ENCODE peak calls at places on chromosomes 11 and 22, in five cellular contexts. One of them, this sample, is unnamed.

GRCh38 chr11:44899959-44900358 is 50.7 kb downstream of the TP53I11 start:
- DNase-seq in AG04450: peak; percentile 33
- DNase-seq in H54: peak; percentile 44
- DNase-seq in NCI-H2029: no peak
- DNase-seq in Calu3: peak; percentile 44
- DNase-seq in this sample: peak; percentile 25

GRCh38 chr11:2688381-2689231 is 11.2 kb downstream of the KCNQ1OT1 start:
- DNase-seq in NCI-H2029: no peak
- DNase-seq in AG04450: no peak
- DNase-seq in H54: no peak
- DNase-seq in Calu3: no peak
- DNase-seq in this sample: no peak

GRCh38 chr11:130449996-130450419 is 1.6 kb downstream of the ADAMTS15 start:
- DNase-seq in NCI-H2029: no peak
- DNase-seq in AG04450: no peak
- DNase-seq in Calu3: no peak
- DNase-seq in H54: no peak
- DNase-seq in this sample: no peak

GRCh38 chr11:103659743-103660142 is 376.7 kb upstream of the DDI1 start:
- DNase-seq in AG04450: no peak
- DNase-seq in NCI-H2029: no peak
- DNase-seq in Calu3: no peak
- DNase-seq in H54: no peak
- DNase-seq in this sample: no peak

GRCh38 chr11:94060401-94060800 is 39.2 kb downstream of the HEPHL1 start:
- DNase-seq in AG04450: no peak
- DNase-seq in Calu3: no peak
- DNase-seq in H54: no peak
- DNase-seq in NCI-H2029: no peak
- DNase-seq in this sample: no peak

GRCh38 chr11:77381749-77382693 is 80.5 kb upstream of the GDPD4 start:
- DNase-seq in AG04450: peak; percentile 49
- DNase-seq in NCI-H2029: no peak
- DNase-seq in Calu3: no peak
- DNase-seq in H54: no peak
- DNase-seq in this sample: no peak

GRCh38 chr11:122007611-122008071 is 108.4 kb downstream of the BLID start:
- DNase-seq in NCI-H2029: no peak
- DNase-seq in H54: no peak
- DNase-seq in AG04450: no peak
- DNase-seq in Calu3: no peak
- DNase-seq in this sample: no peak

GRCh38 chr22:32531955-32532818 is 57.6 kb downstream of the FBXO7 start:
- DNase-seq in AG04450: peak; percentile 82
- DNase-seq in H54: peak; percentile 55
- DNase-seq in Calu3: peak; percentile 50
- DNase-seq in NCI-H2029: peak; percentile 67
- DNase-seq in this sample: peak; percentile 42

GRCh38 chr11:35478411-35479139 is 46.8 kb downstream of the PAMR1 start:
- DNase-seq in NCI-H2029: no peak
- DNase-seq in H54: no peak
- DNase-seq in Calu3: no peak
- DNase-seq in AG04450: no peak
- DNase-seq in this sample: no peak

GRCh38 chr22:22410121-22410520 is 98.4 kb downstream of the ZNF280B start:
- DNase-seq in AG04450: no peak
- DNase-seq in Calu3: no peak
- DNase-seq in NCI-H2029: no peak
- DNase-seq in H54: no peak
- DNase-seq in this sample: no peak

GRCh38 chr22:45630436-45630835 is 41.2 kb upstream of the ATXN10 start:
- DNase-seq in AG04450: no peak
- DNase-seq in Calu3: no peak
- DNase-seq in H54: no peak
- DNase-seq in NCI-H2029: no peak
- DNase-seq in this sample: no peak

This sample was measured in HuH-7.5.